ENCODE peak calls at places on chromosomes 5 and 9, in seven cellular contexts. Y, A, R, X, S, E and J are unnamed samples. For H3K36me3, the result is how much of the 10 kb centered on the place peaks cover.

GRCh38 chr9:95363051-95363841 is 45.7 kb upstream of the FANCC start:
- DNase-seq in Y (no peak), A (no peak), R (no peak), X (no peak), S (no peak), E (no peak), J (no peak)

GRCh38 chr9:116365056-116365471 is 211.5 kb downstream of the PAPPA start:
- DNase-seq in Y (no peak), A (peak), R (no peak), X (no peak), S (peak), E (peak), J (no peak)

GRCh38 chr5:64766105-64766504 is 2.4 kb downstream of the SREK1IP1 start:
- DNase-seq in Y (peak), A (no peak), R (no peak), X (no peak), S (no peak), E (no peak), J (no peak)

GRCh38 chr5:112529525-112529924 is 110.4 kb upstream of the EPB41L4A start:
- DNase-seq in Y (no peak), A (no peak), R (no peak), X (peak), S (no peak), E (no peak), J (no peak)

GRCh38 chr9:82031538-82032280 is 43.1 kb downstream of the SPATA31D1 start:
- DNase-seq in Y (peak), A (peak), R (no peak), X (no peak), S (peak), E (no peak), J (no peak)

GRCh38 chr5:50716134-50716533 is 49.7 kb downstream of the PARP8 start:
- DNase-seq in Y (no peak), A (no peak), R (no peak), X (no peak), S (no peak), E (no peak), J (no peak)

GRCh38 chr5:64594601-64595518 is 89.0 kb downstream of the RGS7BP start:
- DNase-seq in Y (no peak), A (no peak), R (no peak), X (peak), S (no peak), E (no peak), J (no peak)

GRCh38 chr5:1312993-1313833 is 18.3 kb upstream of the TERT start:
- DNase-seq in Y (peak), A (peak), R (peak), X (no peak), S (peak), E (no peak), J (peak)

GRCh38 chr5:139961435-139962157 is 81.5 kb downstream of the NRG2 start:
- DNase-seq in Y (peak), A (no peak), R (no peak), X (no peak), S (no peak), E (no peak), J (no peak)

GRCh38 chr9:114231218-114232090 is 76.1 kb downstream of the COL27A1 start:
- DNase-seq in Y (no peak), A (peak), R (no peak), X (no peak), S (no peak), E (no peak), J (no peak)

GRCh38 chr9:76034049-76034448 is 143.6 kb downstream of the PCSK5 start:
- DNase-seq in Y (no peak), A (no peak), R (no peak), X (no peak), S (no peak), E (no peak), J (no peak)

GRCh38 chr9:81759680-81760215 is 70.4 kb upstream of the TLE1 start:
- DNase-seq in Y (peak), A (no peak), R (no peak), X (no peak), S (no peak), E (no peak), J (no peak)

GRCh38 chr9:13295556-13295955 is 16.1 kb upstream of the MPDZ start:
- DNase-seq in Y (no peak), A (no peak), R (no peak), X (no peak), S (no peak), E (no peak), J (no peak)

GRCh38 chr9:121277026-121277425 is 9.1 kb downstream of the GSN start:
- DNase-seq in Y (peak), A (no peak), R (no peak), X (no peak), S (no peak), E (no peak), J (no peak)

GRCh38 chr9:134570151-134570621 is 71.4 kb upstream of the COL5A1 start:
- DNase-seq in Y (no peak), A (peak), R (peak), X (no peak), S (no peak), E (no peak), J (peak)
- TF ChIP-seq CTCF in Y (no peak), A (no peak), R (no peak), X (no peak), S (no peak), E (no peak), J (no peak)

GRCh38 chr5:143170104-143170503 is 233.4 kb downstream of the NR3C1 start:
- DNase-seq in Y (no peak), A (no peak), R (no peak), X (no peak), S (no peak), E (no peak), J (no peak)

GRCh38 chr5:143174714-143175398 is 228.6 kb downstream of the NR3C1 start:
- DNase-seq in Y (no peak), A (no peak), R (no peak), X (no peak), S (no peak), E (no peak), J (no peak)

GRCh38 chr5:143173139-143173889 is 230.2 kb downstream of the NR3C1 start:
- DNase-seq in Y (no peak), A (no peak), R (no peak), X (no peak), S (no peak), E (no peak), J (no peak)

GRCh38 chr5:143170977-143171376 is 232.5 kb downstream of the NR3C1 start:
- DNase-seq in Y (no peak), A (no peak), R (no peak), X (no peak), S (no peak), E (no peak), J (no peak)

DNA sequence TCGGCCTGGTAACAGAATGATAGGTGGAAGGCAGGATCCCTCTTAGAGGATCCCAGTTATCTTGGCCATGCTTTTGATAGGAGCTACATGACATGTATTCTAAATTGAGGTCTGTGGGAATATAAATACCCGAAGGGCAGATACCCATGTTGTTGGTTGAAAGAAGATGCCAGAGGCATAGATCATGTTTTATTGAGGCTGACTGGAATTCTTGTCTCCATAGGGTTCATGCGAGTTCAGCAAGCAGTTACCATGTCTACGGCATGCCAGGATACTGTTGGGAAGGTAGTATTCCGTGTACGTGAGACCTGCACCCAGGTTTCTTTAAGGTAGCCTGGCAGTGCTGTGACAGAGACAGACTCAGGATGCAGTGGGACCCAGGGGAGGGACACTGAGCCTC is 230.8 kb downstream of the NR3C1 start:
- DNase-seq in Y (no peak), A (no peak), R (no peak), X (no peak), S (no peak), E (no peak), J (no peak)
- H3K36me3 ChIP-seq in Y (under half), A (under half), R (under half), X (under half), S (under half), E (under half), J (under half)

GRCh38 chr5:169299651-169300467 is 1.1 kb downstream of the SLIT3 start:
- DNase-seq in Y (no peak), A (peak), R (no peak), X (no peak), S (no peak), E (no peak), J (no peak)
- H3K4me3 ChIP-seq in Y (no peak), A (peak), R (peak), X (no peak), S (peak), E (peak), J (no peak)

GRCh38 chr9:87336407-87336806 is 161.3 kb upstream of the DAPK1 start:
- DNase-seq in Y (no peak), A (no peak), R (no peak), X (peak), S (no peak), E (no peak), J (no peak)
- TF ChIP-seq CTCF in Y (no peak), A (no peak), R (no peak), X (no peak), S (no peak), E (no peak), J (no peak)

DNA sequence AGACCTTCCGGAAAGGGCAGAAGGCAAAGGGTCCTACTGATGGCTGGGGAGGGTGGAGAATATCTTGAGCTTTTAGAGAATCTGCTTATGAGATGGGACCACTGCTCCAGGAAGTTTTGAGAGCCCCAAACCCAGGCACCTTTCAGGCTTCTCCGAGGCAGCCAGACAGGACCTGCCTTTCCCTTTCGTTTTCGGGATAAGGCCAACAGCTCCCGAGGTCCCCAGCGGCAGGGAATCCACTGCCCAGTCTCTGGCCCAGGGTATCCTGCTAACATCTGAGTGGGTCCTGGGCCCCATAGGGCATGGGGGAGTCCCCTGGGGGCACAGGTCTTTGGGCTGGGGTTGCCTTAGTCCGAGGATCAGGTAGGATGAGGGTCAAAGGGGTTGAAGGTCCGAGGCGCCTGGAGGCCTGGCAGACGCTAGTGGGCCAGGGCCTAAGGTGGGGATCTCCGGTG is 3.3 kb downstream of the PITX1 start:
- DNase-seq in Y (no peak), A (no peak), R (peak), X (no peak), S (peak), E (no peak), J (no peak)
- H3K36me3 ChIP-seq in Y (under half), A (under half), R (under half), X (half or more), S (under half), E (under half), J (under half)

DNA sequence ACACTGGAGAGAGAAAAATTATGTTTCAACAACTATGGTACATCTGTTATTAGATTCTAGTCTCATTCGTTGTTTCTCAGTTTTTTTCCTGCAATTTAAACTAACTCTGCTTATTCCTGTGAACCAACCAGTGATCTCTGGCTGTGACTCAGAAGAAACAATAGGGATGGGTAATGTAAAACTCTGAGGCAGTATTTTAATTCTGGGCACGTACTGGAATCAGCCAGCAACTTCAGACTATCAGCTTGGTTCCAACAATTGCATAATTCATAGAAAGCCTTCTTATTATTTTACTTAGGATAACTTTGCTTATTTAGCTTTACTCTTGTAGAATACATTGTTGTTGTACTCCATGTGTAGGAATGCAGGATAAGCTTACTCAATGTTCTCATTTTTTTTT is 28.7 kb downstream of the MLLT3 start:
- DNase-seq in Y (no peak), A (no peak), R (no peak), X (no peak), S (no peak), E (no peak), J (no peak)
- H3K4me3 ChIP-seq in Y (no peak), A (no peak), R (no peak), X (no peak), S (no peak), E (no peak), J (no peak)

DNA sequence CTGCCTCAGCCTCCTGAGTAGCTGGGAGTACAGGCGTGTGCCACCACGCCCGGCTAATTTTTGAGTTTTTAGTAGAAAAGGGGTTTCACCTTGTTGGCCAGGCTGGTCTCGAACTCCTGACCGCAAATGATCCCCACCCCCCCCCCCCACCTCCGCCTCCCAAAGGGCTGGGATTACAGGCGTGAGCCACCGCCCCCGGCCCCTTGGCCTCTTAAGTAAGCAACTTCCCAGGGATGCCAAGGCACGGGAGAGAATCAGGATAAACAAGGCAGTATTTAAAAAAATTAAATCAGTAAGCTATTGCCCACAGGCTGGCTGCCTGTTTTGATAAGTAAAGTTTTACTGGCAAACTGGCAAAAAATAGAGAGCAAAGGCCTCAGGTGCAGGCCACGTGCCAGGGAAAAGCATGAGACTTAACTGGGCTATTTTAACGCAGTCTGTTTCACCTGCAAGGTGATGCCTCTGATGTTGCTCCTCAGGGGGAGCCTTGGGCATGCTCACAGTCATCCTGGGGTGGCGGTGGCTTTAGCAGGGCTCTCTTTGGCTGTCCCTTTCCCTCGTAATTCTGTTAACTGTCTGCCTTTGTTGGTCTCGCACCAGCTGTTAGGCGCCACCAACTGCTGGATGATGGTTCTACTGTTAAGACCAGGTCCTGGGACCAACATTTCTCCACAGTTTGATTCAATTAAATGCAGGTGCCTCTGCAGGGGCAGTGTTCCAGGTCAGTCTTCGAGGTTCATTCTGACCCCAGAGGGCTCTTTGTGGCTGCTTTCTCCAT is 19.4 kb upstream of the RNF130 start:
- DNase-seq in Y (no peak), A (no peak), R (no peak), X (no peak), S (no peak), E (peak), J (peak)
- TF ChIP-seq CTCF in Y (no peak), A (no peak), R (no peak), X (peak), S (no peak), E (no peak), J (peak)